ENCODE peak calls at places on chromosomes 6 and 20, in five cellular contexts. L, A, G, V and H are unnamed samples.

GRCh38 chr6:160137989-160138835 is 16.6 kb downstream of the SLC22A1 start:
- DNase-seq in A (peak), G (peak), V (peak), L (peak), H (peak)

GRCh38 chr6:161139304-161139765 is 134.5 kb downstream of the AGPAT4 start:
- DNase-seq in V (no peak), L (no peak), G (no peak), A (no peak), H (no peak)

GRCh38 chr6:3838992-3839867 is 9.9 kb upstream of the FAM50B start:
- DNase-seq in V (no peak), A (no peak), G (no peak), L (peak), H (no peak)

GRCh38 chr6:148550569-148550968 is 196.3 kb upstream of the UST start:
- DNase-seq in G (no peak), V (no peak), L (peak), A (no peak), H (no peak)

GRCh38 chr6:127515234-127515793 is 3.8 kb downstream of the MTCL3 start:
- DNase-seq in V (no peak), L (peak), G (peak), A (peak), H (peak)

GRCh38 chr6:170011233-170012142 is 260.1 kb downstream of the ERMARD start:
- DNase-seq in L (no peak), A (no peak), G (no peak), V (peak), H (peak)

GRCh38 chr6:38021571-38021970 is 202.0 kb downstream of the ZFAND3 start:
- DNase-seq in G (no peak), V (no peak), A (no peak), L (no peak), H (no peak)

GRCh38 chr20:6142348-6142993 is 19.6 kb upstream of the FERMT1 start:
- DNase-seq in A (peak), V (no peak), G (peak), L (peak), H (no peak)

GRCh38 chr6:112224088-112224487 is 30.3 kb downstream of the LAMA4 start:
- DNase-seq in G (no peak), V (no peak), A (no peak), L (no peak), H (no peak)

GRCh38 chr6:155959898-155960297 is 504.3 kb upstream of the NOX3 start:
- DNase-seq in A (no peak), V (no peak), G (no peak), L (no peak), H (no peak)

GRCh38 chr6:16723833-16724232 is 37.4 kb downstream of the ATXN1 start:
- DNase-seq in L (peak), G (no peak), V (no peak), A (no peak), H (no peak)

GRCh38 chr6:19892250-19892649 is 55.1 kb downstream of the ID4 start:
- DNase-seq in L (no peak), V (no peak), A (no peak), G (peak), H (no peak)

GRCh38 chr20:51487076-51487475 is 55.4 kb downstream of the NFATC2 start:
- DNase-seq in V (no peak), L (no peak), G (no peak), A (no peak), H (no peak)

GRCh38 chr6:97215157-97215769 is 67.8 kb downstream of the MMS22L start:
- DNase-seq in A (peak), G (peak), L (peak), V (no peak), H (no peak)

GRCh38 chr6:83600531-83600930 is 88.2 kb downstream of the PRSS35 start:
- DNase-seq in L (no peak), V (no peak), G (no peak), A (no peak), H (no peak)

GRCh38 chr20:50844430-50845100 is 49.7 kb downstream of the BCAS4 start:
- DNase-seq in V (no peak), A (no peak), L (peak), G (no peak), H (no peak)

GRCh38 chr6:140736227-140736626 is 1361.8 kb upstream of the CITED2 start:
- DNase-seq in G (no peak), L (no peak), A (no peak), V (no peak), H (no peak)

GRCh38 chr20:24507182-24507853 is 37.9 kb downstream of the SYNDIG1 start:
- DNase-seq in A (no peak), V (no peak), L (no peak), G (peak), H (no peak)